ENCODE peak calls at places on chromosomes 11 and 22, in five cellular contexts. W is head of caudate nucleus; N is activated gamma-delta T cell treated with anti-CD3 and anti-CD28 coated beads, Interleukin-2, amount 50 U/mL, for 16 hours; V is NCI-H187 treated with DMSO at 0.1 percent for 48 hours; X is stimulated activated CD4-positive, alpha-beta T cell treated with anti-CD3 and anti-CD28 coated beads, Interleukin-1b, Interleukin-23, amount 100 ng/mL, for 1 hour. A is an unnamed sample.
A peak's percentile ranks its signal among the peaks of the same experiment; 100 is the strongest.

GRCh38 chr11:65569164-65569972 is 909 bp upstream of the ZNRD2 start:
- DNase-seq in W (no peak), X (no peak), N (no peak), V (no peak), A (no peak)

GRCh38 chr11:12769834-12770345 is 95.7 kb downstream of the TEAD1 start:
- DNase-seq in W (no peak), N (no peak), X (no peak), V (no peak), A (no peak)

GRCh38 chr22:38135133-38135706 is 24.7 kb upstream of the BAIAP2L2 start:
- DNase-seq in V (no peak), W (no peak), X (no peak), N (no peak), A (no peak)

GRCh38 chr11:10401275-10401674 is 53.8 kb upstream of the AMPD3 start:
- DNase-seq in X (no peak), N (no peak), W (no peak), V (no peak), A (no peak)

GRCh38 chr11:57614234-57614772 is 16.8 kb downstream of the SERPING1 start:
- DNase-seq in W (no peak), X (no peak), V (no peak), N (no peak), A (no peak)

GRCh38 chr22:43884600-43885318 is 7.1 kb downstream of the PNPLA5 start:
- DNase-seq in X (no peak), W (peak; percentile 32), V (no peak), N (peak; percentile 14), A (peak; percentile 38)

GRCh38 chr11:64854534-64855502 is 10.4 kb upstream of the CDC42BPG start:
- DNase-seq in W (peak; percentile 58), V (no peak), X (no peak), N (no peak), A (no peak)

GRCh38 chr11:83914995-83915394 is 628.8 kb upstream of the CCDC90B start:
- DNase-seq in W (no peak), N (no peak), V (no peak), X (no peak), A (no peak)

GRCh38 chr11:25943777-25944661 is 387.9 kb upstream of the ANO3 start:
- DNase-seq in N (no peak), X (no peak), W (no peak), V (no peak), A (no peak)

GRCh38 chr22:23537421-23537820 is 42.7 kb downstream of the IGLL1 start:
- DNase-seq in W (no peak), X (no peak), N (no peak), V (no peak), A (no peak)

GRCh38 chr11:87180743-87181142 is 143.0 kb downstream of the TMEM135 start:
- DNase-seq in X (no peak), W (no peak), V (no peak), N (no peak), A (no peak)

GRCh38 chr11:121936781-121937447 is 179.1 kb downstream of the BLID start:
- DNase-seq in W (no peak), X (no peak), V (no peak), N (no peak), A (no peak)

GRCh38 chr22:32765117-32765618 is 36.3 kb upstream of the TIMP3 start:
- DNase-seq in N (no peak), W (no peak), V (no peak), X (no peak), A (no peak)

GRCh38 chr22:44455151-44455962 is 42.7 kb downstream of the RTL6 start:
- DNase-seq in X (peak; percentile 31), V (peak; percentile 21), N (peak; percentile 47), W (no peak), A (no peak)

GRCh38 chr11:64164392-64165312 is 1.3 kb downstream of the MACROD1 start:
- DNase-seq in N (no peak), V (no peak), X (no peak), W (no peak), A (no peak)

GRCh38 chr11:8237453-8237852 is 26.2 kb downstream of the LMO1 start:
- DNase-seq in N (no peak), X (no peak), V (no peak), W (no peak), A (no peak)